ENCODE peak calls at places on chromosomes 4 and X, in eight cellular contexts. I is A549; W is activated CD4-positive, alpha-beta T cell treated with anti-CD3 and anti-CD28 coated beads, Interleukin-2, amount 10 ng/mL, durations not matched to agents 7 days and 5 days; J is endothelial cell; A is stimulated activated CD8-positive, alpha-beta memory T cell treated with anti-CD3 and anti-CD28 coated beads, Interleukin-15, amount 100 ng/mL, for 24 hours; K is AG09319; P is ELF-1; E is ureter. Z is an unnamed sample.
A peak's percentile ranks its signal among the peaks of the same experiment; 100 is the strongest.

GRCh38 chr4:68606240-68606639 is 30.1 kb upstream of the UGT2B17 start:
- DNase-seq in I (no peak), W (no peak), J (no peak), A (no peak), K (no peak), P (no peak), E (no peak), Z (no peak)

GRCh38 chr4:134189480-134189879 is 12.1 kb downstream of the PABPC4L start:
- DNase-seq in I (no peak), W (no peak), J (no peak), A (no peak), K (no peak), P (no peak), E (no peak), Z (no peak)

GRCh38 chr4:123393696-123394095 is 2.9 kb upstream of the SPRY1 start:
- DNase-seq in I (no peak), W (no peak), J (no peak), A (no peak), K (no peak), P (no peak), E (no peak), Z (no peak)

GRCh38 chr4:147786031-147786430 is 54.1 kb downstream of the ARHGAP10 start:
- DNase-seq in I (no peak), W (no peak), J (no peak), A (no peak), K (no peak), P (no peak), E (no peak), Z (peak; percentile 25)

GRCh38 chr4:72974694-72975487 is 94.6 kb downstream of the COX18 start:
- DNase-seq in I (peak; percentile 55), W (no peak), J (no peak), A (no peak), K (no peak), P (no peak), E (no peak), Z (no peak)

GRCh38 chr4:84622959-84623358 is 40.0 kb downstream of the CDS1 start:
- DNase-seq in I (no peak), W (no peak), J (no peak), A (no peak), K (no peak), P (no peak), E (no peak), Z (no peak)

GRCh38 chrX:23810279-23810678 is 27.3 kb downstream of the SAT1 start:
- DNase-seq in I (no peak), W (no peak), J (no peak), A (no peak), K (no peak), P (no peak), E (no peak), Z (no peak)

GRCh38 chr4:768076-768475 is 57.9 kb downstream of the CPLX1 start:
- DNase-seq in I (no peak), W (no peak), J (no peak), A (no peak), K (no peak), P (no peak), E (no peak), Z (no peak)

GRCh38 chr4:6777636-6778281 is 4.8 kb upstream of the KIAA0232 start:
- DNase-seq in I (no peak), W (no peak), J (no peak), A (no peak), K (no peak), P (no peak), E (no peak), Z (peak; percentile 22)

GRCh38 chr4:74330295-74330750 is 22.1 kb downstream of the EPGN start:
- DNase-seq in I (no peak), W (no peak), J (no peak), A (no peak), K (no peak), P (no peak), E (no peak), Z (no peak)

Z was measured in germinal center.